ENCODE peak calls at places on chromosome 16, in eight cellular contexts. M is Peyer's patch, W is tibial nerve, Y is esophagus squamous epithelium, J is GM23338, T is uterus, V is IMR-90, X is ovary. G is an unnamed sample. For H3K4me1, the result is how much of the 10 kb centered on the place peaks cover.

GRCh38 chr16:31298958-31299357 is 39.2 kb downstream of the ITGAM start:
- DNase-seq in J (no peak), Y (no peak), M (no peak), W (no peak), V (no peak), T (no peak), X (no peak), G (no peak)

GRCh38 chr16:22762486-22762885 is 51.5 kb upstream of the HS3ST2 start:
- DNase-seq in V (no peak), T (no peak), Y (no peak), J (no peak), X (no peak), M (no peak), W (no peak), G (no peak)

GRCh38 chr16:50977064-50977621 is 173.9 kb downstream of the SALL1 start:
- DNase-seq in T (no peak), X (no peak), W (no peak), J (no peak), Y (no peak), V (no peak), M (no peak), G (no peak)

GRCh38 chr16:28937222-28937876 is 5.6 kb downstream of the CD19 start:
- DNase-seq in X (no peak), J (no peak), M (no peak), Y (no peak), W (no peak), T (no peak), V (no peak), G (no peak)

GRCh38 chr16:20610892-20611349 is 34.8 kb upstream of the ACSM2B start:
- DNase-seq in V (no peak), X (no peak), M (no peak), W (no peak), T (no peak), Y (no peak), J (no peak), G (no peak)

GRCh38 chr16:21957687-21958346 is 4.7 kb downstream of the UQCRC2 start:
- DNase-seq in X (no peak), T (no peak), W (no peak), J (no peak), Y (no peak), V (no peak), M (no peak), G (no peak)

GRCh38 chr16:46638947-46639925 is 18.1 kb upstream of the SHCBP1 start:
- DNase-seq in X (no peak), W (no peak), V (peak), J (no peak), M (no peak), Y (no peak), T (no peak), G (no peak)

GRCh38 chr16:928526-928925 is 42.3 kb downstream of the LMF1 start:
- DNase-seq in X (no peak), M (no peak), Y (no peak), T (no peak), W (no peak), V (no peak), J (no peak), G (no peak)

GRCh38 chr16:301235-301634 is 18.3 kb downstream of the PDIA2 start:
- DNase-seq in Y (no peak), J (no peak), X (no peak), T (no peak), W (no peak), V (no peak), M (no peak), G (no peak)

GRCh38 chr16:20915733-20916132 is 15.2 kb downstream of the LYRM1 start:
- DNase-seq in Y (no peak), V (no peak), X (no peak), T (no peak), M (no peak), J (no peak), W (no peak), G (no peak)

GRCh38 chr16:626787-627457 is 3.9 kb upstream of the WFIKKN1 start:
- DNase-seq in V (peak), X (peak), Y (no peak), M (no peak), W (no peak), T (peak), J (no peak), G (no peak)

GRCh38 chr16:54425068-54425467 is 138.5 kb upstream of the IRX3 start:
- DNase-seq in Y (no peak), M (no peak), W (no peak), X (no peak), V (no peak), T (no peak), J (no peak), G (no peak)

GRCh38 chr16:77212736-77213541 is 13.7 kb downstream of the SYCE1L start:
- DNase-seq in V (no peak), J (peak), Y (no peak), W (peak), T (peak), M (peak), X (peak), G (peak)

GRCh38 chr16:84503751-84504395 is 586 bp downstream of the MEAK7 start:
- DNase-seq in Y (no peak), W (no peak), J (no peak), T (no peak), V (peak), X (no peak), M (no peak), G (no peak)
- H3K4me1 ChIP-seq in Y (under half), W (under half), J (under half), T (under half), V (under half), X (under half), M (under half), G (under half)

GRCh38 chr16:73054131-73054496 is 6.2 kb upstream of the ZFHX3 start:
- DNase-seq in T (no peak), M (no peak), V (no peak), Y (no peak), J (peak), X (no peak), W (no peak), G (no peak)
- H3K4me1 ChIP-seq in T (under half), M (under half), V (under half), Y (under half), J (half or more), X (under half), W (under half), G (under half)

GRCh38 chr16:57798267-57798810 is 4.0 kb downstream of the KIFC3 start:
- DNase-seq in W (no peak), V (no peak), X (no peak), T (no peak), J (no peak), M (no peak), Y (no peak), G (no peak)
- H3K4me1 ChIP-seq in W (under half), V (under half), X (under half), T (under half), J (under half), M (under half), Y (under half), G (under half)

GRCh38 chr16:75106351-75107274 is 10.0 kb downstream of the LDHD start:
- DNase-seq in J (no peak), W (no peak), V (no peak), Y (no peak), T (no peak), X (no peak), M (no peak), G (no peak)

GRCh38 chr16:75105306-75106061 is 11.1 kb downstream of the LDHD start:
- DNase-seq in X (peak), Y (no peak), W (no peak), T (no peak), M (no peak), J (no peak), V (peak), G (no peak)

GRCh38 chr16:75104836-75105235 is 11.7 kb downstream of the LDHD start:
- DNase-seq in J (no peak), T (no peak), X (no peak), Y (no peak), V (no peak), W (no peak), M (no peak), G (no peak)

GRCh38 chr16:75102595-75102994 is 14.0 kb downstream of the LDHD start:
- DNase-seq in W (no peak), X (no peak), J (no peak), M (no peak), T (no peak), Y (no peak), V (no peak), G (no peak)

DNA sequence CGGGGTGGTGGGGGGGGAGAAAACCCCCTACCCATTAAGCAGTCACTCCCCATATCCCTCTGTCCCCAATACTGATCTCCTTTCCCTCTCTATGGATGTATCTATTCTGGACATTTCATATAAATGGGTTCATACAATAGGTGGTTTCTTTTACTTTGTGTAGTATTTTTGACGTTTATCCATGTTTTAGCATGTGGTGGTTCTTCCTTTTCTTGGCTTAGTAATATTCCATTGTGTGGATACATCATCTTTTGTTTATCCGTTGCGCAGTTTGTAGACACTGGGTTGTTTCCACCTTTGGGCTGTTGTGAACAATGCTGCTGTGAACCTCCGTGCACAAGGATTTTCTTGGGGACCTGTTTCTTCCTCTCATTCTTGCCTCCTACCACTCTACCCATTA is 12.6 kb downstream of the LDHD start:
- DNase-seq in J (no peak), W (no peak), T (no peak), Y (no peak), V (no peak), X (no peak), M (no peak), G (no peak)
- H3K4me1 ChIP-seq in J (under half), W (under half), T (under half), Y (half or more), V (under half), X (under half), M (under half), G (under half)

GRCh38 chr16:84738255-84739038 is 38.6 kb downstream of the USP10 start:
- DNase-seq in V (peak), X (peak), J (peak), Y (no peak), T (peak), M (peak), W (peak), G (peak)

GRCh38 chr16:84735846-84736586 is 36.2 kb downstream of the USP10 start:
- DNase-seq in X (no peak), J (no peak), M (no peak), W (no peak), V (no peak), Y (no peak), T (no peak), G (no peak)

GRCh38 chr16:84739349-84740124 is 39.7 kb downstream of the USP10 start:
- DNase-seq in J (no peak), M (no peak), X (no peak), Y (no peak), T (no peak), W (no peak), V (peak), G (no peak)

GRCh38 chr16:84737658-84738057 is 37.9 kb downstream of the USP10 start:
- DNase-seq in X (no peak), J (no peak), V (no peak), M (no peak), Y (no peak), T (no peak), W (no peak), G (no peak)

DNA sequence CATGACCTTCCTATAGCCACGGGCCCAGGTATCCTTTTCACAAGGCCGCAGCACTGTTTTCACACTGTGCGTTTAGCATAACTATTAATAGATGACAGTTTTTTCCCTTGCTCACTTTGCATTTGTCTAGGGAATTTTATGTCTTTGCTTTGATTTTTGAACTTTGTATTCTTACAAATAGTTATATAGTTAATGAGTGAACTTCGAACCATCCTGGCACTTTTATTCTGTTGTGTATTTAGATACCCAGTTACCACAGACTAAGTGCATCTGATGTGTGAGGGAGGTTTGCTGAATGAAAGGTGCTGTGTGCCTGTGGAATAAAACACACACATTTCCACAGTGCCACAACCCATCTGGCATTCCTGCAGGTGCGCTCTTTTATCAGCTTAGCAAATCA is 37.4 kb downstream of the USP10 start:
- DNase-seq in T (no peak), M (no peak), X (no peak), W (no peak), V (no peak), J (no peak), Y (no peak), G (no peak)
- H3K4me1 ChIP-seq in T (under half), M (under half), X (under half), W (under half), V (under half), J (half or more), Y (half or more), G (under half)

DNA sequence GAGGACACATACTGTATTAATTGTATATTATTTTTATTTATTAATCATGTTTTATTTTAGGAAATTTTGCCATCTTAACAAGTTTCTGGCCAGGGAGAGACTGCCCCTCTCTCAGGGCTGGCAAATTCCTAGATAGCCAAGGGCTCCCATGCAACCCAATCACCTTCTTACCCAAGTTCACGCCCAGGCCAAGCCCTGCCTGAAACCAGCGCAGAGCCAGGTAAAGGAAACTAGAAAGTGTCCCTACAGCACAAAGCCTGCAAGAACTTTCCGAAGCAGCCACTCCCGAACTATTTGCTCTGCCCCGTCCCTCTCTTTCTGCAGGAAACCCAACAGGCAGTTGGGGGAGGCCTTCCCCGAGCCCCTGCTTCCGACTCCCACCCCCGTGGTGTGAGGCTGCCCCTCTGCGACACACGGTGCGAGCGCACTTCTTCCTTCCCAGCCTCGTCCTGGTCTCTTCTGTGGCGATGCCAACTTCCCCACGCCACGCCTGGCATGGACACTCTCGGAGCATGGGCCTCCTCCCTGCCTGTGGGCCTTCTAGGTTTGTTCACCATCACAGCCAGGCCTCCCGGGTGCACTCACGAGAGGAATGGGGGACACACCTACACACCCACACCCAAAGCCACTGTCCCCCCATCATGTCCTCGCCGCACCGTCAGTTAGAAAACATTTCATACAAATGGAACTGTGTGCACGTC is 100.4 kb downstream of the ZNF778 start:
- DNase-seq in W (no peak), V (no peak), X (no peak), T (no peak), M (no peak), Y (no peak), J (no peak), G (no peak)
- H3K4me1 ChIP-seq in W (under half), V (half or more), X (under half), T (under half), M (half or more), Y (half or more), J (under half), G (half or more)

GRCh38 chr16:89478576-89479221 is 11.7 kb downstream of the ANKRD11 start:
- DNase-seq in V (peak), T (no peak), X (no peak), Y (no peak), M (no peak), W (no peak), J (no peak), G (no peak)
- H3K4me1 ChIP-seq in V (under half), T (under half), X (under half), Y (half or more), M (half or more), W (under half), J (half or more), G (half or more)

DNA sequence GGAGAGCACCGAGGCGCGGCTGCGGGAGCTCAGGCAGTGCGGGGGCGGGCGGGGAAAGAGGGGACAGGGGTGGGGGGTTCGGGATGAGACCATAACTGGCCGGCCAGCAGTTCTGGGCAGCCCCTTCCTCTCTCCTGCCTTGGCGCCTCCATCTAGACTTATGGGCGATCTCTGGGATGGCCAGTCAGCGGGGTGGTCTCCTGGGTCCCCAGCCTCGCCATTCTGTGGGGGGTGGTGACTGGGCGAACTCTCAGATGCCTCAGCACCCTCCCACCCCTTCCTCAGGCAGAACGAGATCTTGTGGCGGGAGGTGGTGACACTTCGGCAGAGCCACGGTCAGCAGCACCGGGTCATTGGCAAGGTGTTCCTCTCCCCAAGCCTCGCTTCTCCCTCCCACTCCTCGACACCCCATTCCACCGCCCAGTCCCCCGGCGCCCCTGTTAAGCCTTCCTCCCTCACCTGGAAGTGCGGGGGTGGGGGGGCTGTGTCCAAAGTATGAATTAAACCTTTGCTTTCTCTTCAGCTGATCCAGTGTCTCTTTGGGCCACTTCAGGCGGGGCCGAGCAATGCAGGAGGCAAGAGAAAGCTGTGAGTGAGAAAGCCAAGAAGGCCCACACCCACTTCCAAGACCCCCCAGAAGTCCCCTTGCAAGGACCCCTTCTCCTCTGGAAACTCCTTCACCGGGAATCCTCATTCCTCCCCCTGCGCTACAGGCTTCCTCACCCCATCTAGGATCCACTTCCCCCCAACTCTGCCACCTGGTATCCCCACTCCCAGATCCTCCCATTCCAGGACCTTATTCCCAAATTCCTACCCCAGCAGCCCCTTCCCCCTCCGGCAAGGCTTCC is 1.7 kb downstream of the HSF4 start:
- DNase-seq in J (no peak), Y (no peak), X (peak), M (no peak), W (no peak), T (no peak), V (no peak), G (no peak)
- H3K4me1 ChIP-seq in J (under half), Y (half or more), X (under half), M (under half), W (under half), T (under half), V (under half), G (under half)

DNA sequence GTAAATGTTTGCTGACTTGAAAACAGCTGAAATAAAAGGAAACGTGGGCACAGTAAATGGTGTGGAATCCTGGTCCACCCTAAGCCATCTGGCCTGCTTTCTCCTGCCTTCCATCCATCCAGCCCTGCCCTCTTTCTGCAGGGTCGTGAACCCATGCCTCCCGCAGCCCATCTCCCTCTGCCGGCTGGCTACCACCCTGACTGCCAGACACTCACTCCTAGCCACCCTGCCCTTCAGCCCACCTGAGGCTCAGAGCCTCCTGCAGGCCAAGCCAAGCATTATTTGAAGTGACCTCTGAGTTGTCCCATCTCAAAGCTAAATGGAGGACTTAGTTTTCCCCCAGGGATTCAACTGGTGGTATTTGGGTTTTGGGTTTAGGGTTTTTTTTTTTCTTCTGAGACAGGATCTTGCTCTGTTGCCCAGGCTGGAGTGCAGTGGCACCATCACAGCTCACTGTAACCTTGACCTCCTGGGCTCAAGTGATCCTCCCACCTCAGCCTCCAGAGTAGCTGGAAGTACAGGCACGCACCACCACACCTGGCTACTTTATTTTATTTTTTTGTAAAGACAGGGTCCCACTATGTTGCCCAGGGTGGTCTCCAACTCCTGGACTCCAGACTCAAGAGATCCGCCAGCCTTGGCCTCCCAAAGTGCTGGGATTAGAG is 8.4 kb downstream of the ZDHHC1 start:
- DNase-seq in J (no peak), Y (no peak), T (no peak), W (no peak), M (no peak), V (no peak), X (no peak), G (no peak)
- H3K4me1 ChIP-seq in J (under half), Y (under half), T (under half), W (under half), M (under half), V (under half), X (under half), G (under half)